ENCODE peak calls at places on chromosomes 13 and 19, in eight cellular contexts. S is type B pancreatic cell, P is body of pancreas, E is AG08395, V is AG09309, X is Peyer's patch, K is endodermal cell, U is HEK293T. L is an unnamed sample.

GRCh38 chr19:48292798-48293197 is 22.9 kb downstream of the ZNF114 start:
- DNase-seq in S (no peak), P (no peak), E (peak), V (no peak), X (no peak), K (no peak), U (no peak), L (no peak)

GRCh38 chr13:106533101-106533939 is 2.1 kb downstream of the EFNB2 start:
- DNase-seq in S (peak), P (peak), E (peak), V (no peak), X (peak), K (peak), U (no peak), L (no peak)

GRCh38 chr19:13181747-13182388 is 31.7 kb downstream of the IER2 start:
- DNase-seq in S (no peak), P (peak), E (peak), V (no peak), X (peak), K (no peak), U (peak), L (no peak)

GRCh38 chr19:3855321-3855720 is 13.5 kb downstream of the ZFR2 start:
- DNase-seq in S (no peak), P (no peak), E (no peak), V (no peak), X (peak), K (no peak), U (no peak), L (no peak)

GRCh38 chr13:26348966-26349365 is 95.0 kb downstream of the CDK8 start:
- DNase-seq in S (no peak), P (no peak), E (no peak), V (no peak), X (no peak), K (no peak), U (no peak), L (no peak)

GRCh38 chr13:42405665-42406390 is 133.9 kb downstream of the AKAP11 start:
- DNase-seq in S (no peak), P (no peak), E (no peak), V (no peak), X (peak), K (no peak), U (no peak), L (no peak)

GRCh38 chr19:29499921-29500590 is 25.7 kb upstream of the VSTM2B start:
- DNase-seq in S (no peak), P (no peak), E (no peak), V (no peak), X (no peak), K (no peak), U (no peak), L (no peak)

GRCh38 chr19:32359581-32359980 is 14.2 kb downstream of the ZNF507 start:
- DNase-seq in S (no peak), P (no peak), E (no peak), V (no peak), X (no peak), K (no peak), U (no peak), L (no peak)

GRCh38 chr13:44306401-44307192 is 67.0 kb upstream of the SERP2 start:
- DNase-seq in S (no peak), P (no peak), E (peak), V (peak), X (peak), K (peak), U (no peak), L (no peak)

GRCh38 chr19:19545128-19545591 is 7.1 kb downstream of the CILP2 start:
- DNase-seq in S (no peak), P (no peak), E (no peak), V (no peak), X (no peak), K (no peak), U (no peak), L (no peak)

GRCh38 chr19:5671600-5671999 is 8.7 kb downstream of the MICOS13 start:
- DNase-seq in S (no peak), P (no peak), E (no peak), V (no peak), X (no peak), K (no peak), U (no peak), L (no peak)

GRCh38 chr19:8654591-8655339 is 24.3 kb downstream of the NFILZ start:
- DNase-seq in S (peak), P (peak), E (peak), V (no peak), X (peak), K (peak), U (peak), L (no peak)

GRCh38 chr13:98981596-98982195 is 3.8 kb upstream of the DOCK9 start:
- DNase-seq in S (no peak), P (no peak), E (no peak), V (no peak), X (no peak), K (no peak), U (no peak), L (no peak)

GRCh38 chr13:94061316-94061715 is 418.2 kb downstream of the DCT start:
- DNase-seq in S (no peak), P (no peak), E (peak), V (peak), X (no peak), K (no peak), U (no peak), L (no peak)

GRCh38 chr19:23774156-23774971 is 15.7 kb upstream of the ZNF681 start:
- DNase-seq in S (no peak), P (no peak), E (no peak), V (no peak), X (no peak), K (no peak), U (no peak), L (no peak)

GRCh38 chr13:43805071-43805468 is 18.3 kb upstream of the ENOX1 start:
- DNase-seq in S (no peak), P (no peak), E (peak), V (no peak), X (no peak), K (peak), U (no peak), L (no peak)

GRCh38 chr19:55251296-55252081 is 7.3 kb downstream of the PPP6R1 start:
- DNase-seq in S (no peak), P (no peak), E (no peak), V (no peak), X (peak), K (no peak), U (no peak), L (no peak)

GRCh38 chr19:54803410-54803809 is at the start of gene KIR2DL4:
- DNase-seq in S (no peak), P (no peak), E (no peak), V (no peak), X (no peak), K (no peak), U (no peak), L (no peak)

GRCh38 chr13:40271931-40272775 is 394.3 kb downstream of the FOXO1 start:
- DNase-seq in S (no peak), P (peak), E (peak), V (peak), X (peak), K (peak), U (no peak), L (no peak)

GRCh38 chr19:4977299-4978174 is 8.6 kb downstream of the KDM4B start:
- DNase-seq in S (no peak), P (peak), E (peak), V (peak), X (no peak), K (no peak), U (no peak), L (no peak)

GRCh38 chr13:20588529-20589110 is 21.7 kb downstream of the IFT88 start:
- DNase-seq in S (no peak), P (no peak), E (no peak), V (no peak), X (no peak), K (no peak), U (no peak), L (no peak)

GRCh38 chr19:16180611-16181010 is 4.6 kb upstream of the FAM32A start:
- DNase-seq in S (no peak), P (no peak), E (peak), V (peak), X (no peak), K (peak), U (no peak), L (no peak)

L was measured in cerebellar nuclear complex.